ENCODE peak calls at places on chromosomes 16 and 17, in eight cellular contexts. I is chondrocyte, Y is HFFc6, O is GM23338, P is tibial nerve, N is choroid plexus epithelial cell, Q is right lobe of liver, Z is OCI-LY7. W is an unnamed sample.

GRCh38 chr16:11254913-11255736 is 879 bp downstream of the SOCS1 start:
- DNase-seq in Q (peak), P (no peak), I (no peak), N (peak), Y (peak), O (no peak), Z (peak), W (peak)

GRCh38 chr16:89395150-89396142 is 94.9 kb downstream of the ANKRD11 start:
- DNase-seq in P (peak), I (no peak), Y (peak), N (peak), Q (peak), O (no peak), Z (no peak), W (peak)

GRCh38 chr16:62079236-62079635 is 43.0 kb upstream of the CDH8 start:
- DNase-seq in Z (no peak), O (no peak), I (no peak), P (no peak), N (no peak), Y (no peak), Q (no peak), W (no peak)

GRCh38 chr16:55657616-55658015 is 1.8 kb downstream of the SLC6A2 start:
- DNase-seq in Q (no peak), Y (no peak), O (no peak), I (no peak), Z (no peak), P (no peak), N (no peak), W (no peak)

GRCh38 chr16:81583893-81584705 is 139.5 kb downstream of the CMIP start:
- DNase-seq in N (no peak), Q (no peak), I (peak), O (no peak), Y (peak), P (no peak), Z (no peak), W (peak)

GRCh38 chr16:35142147-35142808 is 1682.9 kb downstream of the TP53TG3F start:
- DNase-seq in P (no peak), O (no peak), I (peak), N (no peak), Q (no peak), Z (no peak), Y (no peak), W (no peak)

GRCh38 chr16:71515026-71515425 is 11.2 kb upstream of the CHST4 start:
- DNase-seq in O (peak), Y (no peak), I (no peak), Q (peak), P (no peak), N (no peak), Z (no peak), W (peak)

GRCh38 chr16:20899503-20900298 is 457 bp downstream of the DCUN1D3 start:
- DNase-seq in Q (peak), Z (peak), P (no peak), I (no peak), N (no peak), O (no peak), Y (no peak), W (peak)

GRCh38 chr17:39227364-39227919 is 1.7 kb upstream of the STAC2 start:
- DNase-seq in N (no peak), Z (no peak), Y (no peak), Q (no peak), O (no peak), I (no peak), P (no peak), W (no peak)

GRCh38 chr16:65644821-65645220 is 523.0 kb upstream of the CDH11 start:
- DNase-seq in Y (no peak), Z (no peak), N (no peak), P (no peak), O (no peak), Q (no peak), I (no peak), W (no peak)
- TF ChIP-seq CTCF in Y (no peak), Z (no peak), N (no peak), P (no peak), O (no peak), Q (no peak), I (no peak), W (no peak)

GRCh38 chr16:57510016-57510871 is 24.0 kb upstream of the DOK4 start:
- DNase-seq in O (no peak), P (no peak), I (no peak), Z (no peak), Q (no peak), Y (no peak), N (no peak), W (no peak)
- TF ChIP-seq CTCF in O (no peak), P (no peak), I (no peak), Z (no peak), Q (no peak), Y (no peak), N (no peak), W (no peak)

GRCh38 chr16:54201200-54201599 is 85.4 kb downstream of the IRX3 start:
- DNase-seq in N (no peak), Y (no peak), P (no peak), Q (no peak), I (no peak), Z (peak), O (peak), W (no peak)
- TF ChIP-seq CTCF in N (no peak), Y (no peak), P (no peak), Q (no peak), I (no peak), Z (no peak), O (no peak), W (no peak)

DNA sequence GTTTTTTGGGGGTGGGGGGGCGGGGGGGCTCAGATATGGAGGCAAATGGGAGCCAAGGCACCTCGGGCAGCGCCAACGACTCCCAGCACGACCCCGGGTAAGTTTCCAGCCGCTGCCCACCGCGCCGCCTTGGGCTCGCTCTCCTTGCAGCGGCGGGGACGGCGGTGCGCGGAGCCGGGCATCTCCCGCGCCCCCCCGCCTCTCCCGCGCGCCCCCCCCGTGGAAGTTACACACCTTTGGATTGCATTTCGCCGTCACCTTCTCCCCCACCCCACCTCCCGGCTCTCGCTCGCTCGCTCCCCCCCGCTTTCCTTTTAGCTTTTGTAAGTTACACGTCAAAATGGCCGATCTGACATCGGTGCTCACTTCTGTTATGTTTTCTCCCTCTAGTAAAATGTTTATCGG is 387 bp downstream of the MSI2 start:
- DNase-seq in Q (no peak), Y (no peak), P (peak), N (peak), Z (peak), O (peak), I (no peak), W (no peak)
- TF ChIP-seq CTCF in Q (no peak), Y (no peak), P (no peak), N (no peak), Z (no peak), O (no peak), I (no peak), W (no peak)